ENCODE peak calls at places on chromosomes 2 and 18, in six cellular contexts. M is central memory CD8-positive, alpha-beta T cell; S is stimulated activated CD8-positive, alpha-beta memory T cell treated with anti-CD3 and anti-CD28 coated beads, Interleukin-7, amount 100 ng/mL, for 1 hour; R is fibroblast of lung; F is ureter; H is NCI-H1092 treated with DMSO at 0.1 percent for 48 hours. E is an unnamed sample.

GRCh38 chr2:233413529-233414272 is 59.4 kb downstream of the DGKD start:
- DNase-seq in M (no peak), S (no peak), R (peak), F (no peak), H (peak), E (no peak)

GRCh38 chr18:29164993-29165599 is 988.2 kb upstream of the CDH2 start:
- DNase-seq in M (no peak), S (no peak), R (peak), F (no peak), H (no peak), E (no peak)

GRCh38 chr18:58196881-58197872 is 153.2 kb downstream of the NEDD4L start:
- DNase-seq in M (no peak), S (no peak), R (no peak), F (no peak), H (no peak), E (no peak)

GRCh38 chr2:27977623-27978312 is 87.2 kb downstream of the BABAM2 start:
- DNase-seq in M (no peak), S (no peak), R (peak), F (no peak), H (no peak), E (no peak)

GRCh38 chr2:154836622-154837021 is 138.1 kb downstream of the KCNJ3 start:
- DNase-seq in M (no peak), S (no peak), R (no peak), F (no peak), H (peak), E (no peak)

GRCh38 chr2:71788601-71789240 is 335.4 kb downstream of the DYSF start:
- DNase-seq in M (no peak), S (no peak), R (no peak), F (no peak), H (no peak), E (peak)

GRCh38 chr2:190607014-190607597 is 41.8 kb upstream of the NAB1 start:
- DNase-seq in M (no peak), S (no peak), R (peak), F (no peak), H (no peak), E (no peak)

GRCh38 chr2:217851191-217852020 is 151.4 kb downstream of the TNS1 start:
- DNase-seq in M (no peak), S (no peak), R (peak), F (no peak), H (no peak), E (peak)

GRCh38 chr18:58838946-58839345 is 25.7 kb upstream of the ZNF532 start:
- DNase-seq in M (no peak), S (no peak), R (no peak), F (no peak), H (no peak), E (no peak)

GRCh38 chr2:127593228-127594115 is 52.5 kb upstream of the GPR17 start:
- DNase-seq in M (no peak), S (no peak), R (no peak), F (peak), H (no peak), E (no peak)

GRCh38 chr18:48031011-48031480 is 100.6 kb upstream of the SMAD2 start:
- DNase-seq in M (no peak), S (no peak), R (peak), F (peak), H (peak), E (peak)

GRCh38 chr2:44674473-44675299 is 266.8 kb upstream of the SIX3 start:
- DNase-seq in M (no peak), S (no peak), R (no peak), F (no peak), H (no peak), E (no peak)

GRCh38 chr2:162490052-162490717 is 146.3 kb downstream of the GCA start:
- DNase-seq in M (no peak), S (no peak), R (no peak), F (no peak), H (no peak), E (no peak)

GRCh38 chr2:96993367-96993766 is 7.0 kb upstream of the FAM178B start:
- DNase-seq in M (no peak), S (no peak), R (no peak), F (no peak), H (no peak), E (no peak)

GRCh38 chr18:6885992-6886823 is 156.7 kb downstream of the ARHGAP28 start:
- DNase-seq in M (no peak), S (no peak), R (peak), F (peak), H (peak), E (no peak)

GRCh38 chr2:70678576-70679143 is 89.3 kb downstream of the ADD2 start:
- DNase-seq in M (no peak), S (no peak), R (no peak), F (no peak), H (no peak), E (peak)

GRCh38 chr2:217903859-217904613 is 98.8 kb downstream of the TNS1 start:
- DNase-seq in M (no peak), S (no peak), R (peak), F (peak), H (no peak), E (no peak)

GRCh38 chr2:68925298-68925885 is 27.3 kb downstream of the GKN2 start:
- DNase-seq in M (peak), S (no peak), R (peak), F (peak), H (peak), E (no peak)